ENCODE peak calls at places on chromosomes 16 and 17, in seven cellular contexts. One of them, this sample, is unnamed.

GRCh38 chr17:7260601-7261376 is 1.5 kb downstream of the CLDN7 start:
- DNase-seq in IMR-90: no peak
- DNase-seq in neural progenitor cell: peak; percentile 73
- DNase-seq in CD8-positive, alpha-beta memory T cell: peak; percentile 33
- DNase-seq in sigmoid colon: no peak
- DNase-seq in upper lobe of right lung: peak; percentile 93
- DNase-seq in CD4-positive, alpha-beta T cell: no peak
- DNase-seq in this sample: no peak

GRCh38 chr17:82703036-82703745 is 4.7 kb upstream of the RAB40B start:
- DNase-seq in IMR-90: no peak
- DNase-seq in neural progenitor cell: no peak
- DNase-seq in CD8-positive, alpha-beta memory T cell: no peak
- DNase-seq in sigmoid colon: no peak
- DNase-seq in upper lobe of right lung: no peak
- DNase-seq in CD4-positive, alpha-beta T cell: no peak
- DNase-seq in this sample: no peak

GRCh38 chr17:2844386-2844785 is 48.1 kb downstream of the RAP1GAP2 start:
- DNase-seq in IMR-90: peak; percentile 29
- DNase-seq in neural progenitor cell: peak; percentile 53
- DNase-seq in CD8-positive, alpha-beta memory T cell: no peak
- DNase-seq in sigmoid colon: no peak
- DNase-seq in upper lobe of right lung: no peak
- DNase-seq in CD4-positive, alpha-beta T cell: no peak
- DNase-seq in this sample: no peak

GRCh38 chr17:29079887-29080286 is 36.9 kb downstream of the PIPOX start:
- DNase-seq in IMR-90: no peak
- DNase-seq in neural progenitor cell: no peak
- DNase-seq in CD8-positive, alpha-beta memory T cell: no peak
- DNase-seq in sigmoid colon: no peak
- DNase-seq in upper lobe of right lung: no peak
- DNase-seq in CD4-positive, alpha-beta T cell: no peak
- DNase-seq in this sample: no peak

GRCh38 chr16:71709231-71709781 is 15.2 kb downstream of the PHLPP2 start:
- DNase-seq in IMR-90: peak; percentile 32
- DNase-seq in neural progenitor cell: no peak
- DNase-seq in CD8-positive, alpha-beta memory T cell: no peak
- DNase-seq in sigmoid colon: no peak
- DNase-seq in upper lobe of right lung: no peak
- DNase-seq in CD4-positive, alpha-beta T cell: no peak
- DNase-seq in this sample: no peak

GRCh38 chr17:44536090-44536960 is 21.0 kb upstream of the FZD2 start:
- DNase-seq in IMR-90: no peak
- DNase-seq in neural progenitor cell: no peak
- DNase-seq in CD8-positive, alpha-beta memory T cell: no peak
- DNase-seq in sigmoid colon: no peak
- DNase-seq in upper lobe of right lung: no peak
- DNase-seq in CD4-positive, alpha-beta T cell: no peak
- DNase-seq in this sample: no peak

GRCh38 chr16:49505556-49505955 is 132.0 kb downstream of the C16orf78 start:
- DNase-seq in IMR-90: no peak
- DNase-seq in neural progenitor cell: no peak
- DNase-seq in CD8-positive, alpha-beta memory T cell: no peak
- DNase-seq in sigmoid colon: no peak
- DNase-seq in upper lobe of right lung: no peak
- DNase-seq in CD4-positive, alpha-beta T cell: no peak
- DNase-seq in this sample: no peak

GRCh38 chr16:57653936-57654335 is 14.2 kb upstream of the ADGRG3 start:
- DNase-seq in IMR-90: no peak
- DNase-seq in neural progenitor cell: no peak
- DNase-seq in CD8-positive, alpha-beta memory T cell: no peak
- DNase-seq in sigmoid colon: no peak
- DNase-seq in upper lobe of right lung: no peak
- DNase-seq in CD4-positive, alpha-beta T cell: no peak
- DNase-seq in this sample: no peak

GRCh38 chr16:85046957-85047866 is 19.6 kb downstream of the KIAA0513 start:
- DNase-seq in IMR-90: no peak
- DNase-seq in neural progenitor cell: no peak
- DNase-seq in CD8-positive, alpha-beta memory T cell: no peak
- DNase-seq in sigmoid colon: no peak
- DNase-seq in upper lobe of right lung: peak; percentile 68
- DNase-seq in CD4-positive, alpha-beta T cell: no peak
- DNase-seq in this sample: no peak

GRCh38 chr16:16004314-16004749 is 54.9 kb downstream of the ABCC1 start:
- DNase-seq in IMR-90: peak; percentile 95
- DNase-seq in neural progenitor cell: no peak
- DNase-seq in CD8-positive, alpha-beta memory T cell: no peak
- DNase-seq in sigmoid colon: no peak
- DNase-seq in upper lobe of right lung: no peak
- DNase-seq in CD4-positive, alpha-beta T cell: no peak
- DNase-seq in this sample: no peak

GRCh38 chr17:78844301-78845005 is 3.8 kb upstream of the USP36 start:
- DNase-seq in IMR-90: peak; percentile 71
- DNase-seq in neural progenitor cell: no peak
- DNase-seq in CD8-positive, alpha-beta memory T cell: no peak
- DNase-seq in sigmoid colon: no peak
- DNase-seq in upper lobe of right lung: no peak
- DNase-seq in CD4-positive, alpha-beta T cell: no peak
- DNase-seq in this sample: no peak

GRCh38 chr17:18093616-18094408 is 6.1 kb downstream of the DRG2 start:
- DNase-seq in IMR-90: peak; percentile 83
- DNase-seq in neural progenitor cell: peak; percentile 48
- DNase-seq in CD8-positive, alpha-beta memory T cell: no peak
- DNase-seq in sigmoid colon: no peak
- DNase-seq in upper lobe of right lung: no peak
- DNase-seq in CD4-positive, alpha-beta T cell: no peak
- DNase-seq in this sample: no peak

GRCh38 chr17:41666708-41667279 is 21.9 kb upstream of the EIF1 start:
- DNase-seq in IMR-90: peak; percentile 61
- DNase-seq in neural progenitor cell: peak; percentile 85
- DNase-seq in CD8-positive, alpha-beta memory T cell: peak; percentile 81
- DNase-seq in sigmoid colon: peak; percentile 92
- DNase-seq in upper lobe of right lung: peak; percentile 91
- DNase-seq in CD4-positive, alpha-beta T cell: peak; percentile 76
- DNase-seq in this sample: peak; percentile 77

GRCh38 chr16:68281368-68282063 is 17.2 kb downstream of the SLC7A6 start:
- DNase-seq in IMR-90: no peak
- DNase-seq in neural progenitor cell: no peak
- DNase-seq in CD8-positive, alpha-beta memory T cell: no peak
- DNase-seq in sigmoid colon: no peak
- DNase-seq in upper lobe of right lung: no peak
- DNase-seq in CD4-positive, alpha-beta T cell: peak; percentile 28
- DNase-seq in this sample: no peak

GRCh38 chr16:22300427-22301071 is 3.3 kb downstream of the POLR3E start:
- DNase-seq in IMR-90: peak; percentile 62
- DNase-seq in neural progenitor cell: peak; percentile 69
- DNase-seq in CD8-positive, alpha-beta memory T cell: no peak
- DNase-seq in sigmoid colon: peak; percentile 76
- DNase-seq in upper lobe of right lung: no peak
- DNase-seq in CD4-positive, alpha-beta T cell: no peak
- DNase-seq in this sample: no peak

GRCh38 chr16:52552643-52553042 is 5.7 kb upstream of the TOX3 start:
- DNase-seq in IMR-90: no peak
- DNase-seq in neural progenitor cell: no peak
- DNase-seq in CD8-positive, alpha-beta memory T cell: no peak
- DNase-seq in sigmoid colon: no peak
- DNase-seq in upper lobe of right lung: no peak
- DNase-seq in CD4-positive, alpha-beta T cell: no peak
- DNase-seq in this sample: no peak

GRCh38 chr16:47504599-47504998 is 43.5 kb downstream of the PHKB start:
- DNase-seq in IMR-90: peak; percentile 23
- DNase-seq in neural progenitor cell: no peak
- DNase-seq in CD8-positive, alpha-beta memory T cell: no peak
- DNase-seq in sigmoid colon: no peak
- DNase-seq in upper lobe of right lung: no peak
- DNase-seq in CD4-positive, alpha-beta T cell: no peak
- DNase-seq in this sample: no peak

GRCh38 chr16:87965973-87966667 is 14.9 kb downstream of the BANP start:
- DNase-seq in IMR-90: peak; percentile 49
- DNase-seq in neural progenitor cell: no peak
- DNase-seq in CD8-positive, alpha-beta memory T cell: no peak
- DNase-seq in sigmoid colon: no peak
- DNase-seq in upper lobe of right lung: no peak
- DNase-seq in CD4-positive, alpha-beta T cell: no peak
- DNase-seq in this sample: no peak

DNA sequence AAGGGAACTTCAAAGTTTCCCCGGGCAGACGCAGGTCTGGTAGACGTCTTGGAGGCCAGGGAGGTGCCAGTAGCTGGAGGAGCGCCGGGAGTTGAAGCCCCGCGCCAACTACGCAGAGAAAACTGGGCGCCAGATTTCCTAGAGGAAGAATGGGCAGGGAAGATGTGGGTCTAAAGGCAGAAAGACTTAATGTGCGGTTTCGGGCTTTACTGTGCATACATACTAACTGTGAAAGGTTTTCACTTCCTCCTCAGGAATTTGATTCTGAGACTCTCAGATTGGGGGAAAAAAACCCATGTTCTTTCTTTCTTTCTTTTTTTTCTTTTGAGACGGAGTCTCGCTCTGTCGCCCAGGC is 331 bp upstream of the ZNF287 start:
- DNase-seq in IMR-90: no peak
- DNase-seq in neural progenitor cell: no peak
- DNase-seq in CD8-positive, alpha-beta memory T cell: no peak
- DNase-seq in sigmoid colon: no peak
- DNase-seq in upper lobe of right lung: no peak
- DNase-seq in CD4-positive, alpha-beta T cell: no peak
- DNase-seq in this sample: no peak
- H3K9me3 ChIP-seq in IMR-90: no peaks in the 10 kb centered on the region
- H3K9me3 ChIP-seq in neural progenitor cell: no peaks in the 10 kb centered on the region
- H3K9me3 ChIP-seq in CD8-positive, alpha-beta memory T cell: no peaks in the 10 kb centered on the region
- H3K9me3 ChIP-seq in sigmoid colon: no peaks in the 10 kb centered on the region
- H3K9me3 ChIP-seq in upper lobe of right lung: no peaks in the 10 kb centered on the region
- H3K9me3 ChIP-seq in CD4-positive, alpha-beta T cell: no peaks in the 10 kb centered on the region
- H3K9me3 ChIP-seq in this sample: no peaks in the 10 kb centered on the region

GRCh38 chr16:35687071-35687470 is 2227.7 kb downstream of the TP53TG3F start:
- DNase-seq in IMR-90: no peak
- DNase-seq in neural progenitor cell: no peak
- DNase-seq in CD8-positive, alpha-beta memory T cell: no peak
- DNase-seq in sigmoid colon: no peak
- DNase-seq in upper lobe of right lung: no peak
- DNase-seq in CD4-positive, alpha-beta T cell: no peak
- DNase-seq in this sample: no peak

GRCh38 chr16:35686595-35686994 is 2227.2 kb downstream of the TP53TG3F start:
- DNase-seq in IMR-90: no peak
- DNase-seq in neural progenitor cell: no peak
- DNase-seq in CD8-positive, alpha-beta memory T cell: no peak
- DNase-seq in sigmoid colon: no peak
- DNase-seq in upper lobe of right lung: no peak
- DNase-seq in CD4-positive, alpha-beta T cell: no peak
- DNase-seq in this sample: no peak

GRCh38 chr16:35689764-35690163 is 2230.4 kb downstream of the TP53TG3F start:
- DNase-seq in IMR-90: no peak
- DNase-seq in neural progenitor cell: no peak
- DNase-seq in CD8-positive, alpha-beta memory T cell: no peak
- DNase-seq in sigmoid colon: no peak
- DNase-seq in upper lobe of right lung: no peak
- DNase-seq in CD4-positive, alpha-beta T cell: no peak
- DNase-seq in this sample: no peak

GRCh38 chr16:35687781-35688180 is 2228.4 kb downstream of the TP53TG3F start:
- DNase-seq in IMR-90: no peak
- DNase-seq in neural progenitor cell: no peak
- DNase-seq in CD8-positive, alpha-beta memory T cell: no peak
- DNase-seq in sigmoid colon: no peak
- DNase-seq in upper lobe of right lung: no peak
- DNase-seq in CD4-positive, alpha-beta T cell: no peak
- DNase-seq in this sample: no peak

DNA sequence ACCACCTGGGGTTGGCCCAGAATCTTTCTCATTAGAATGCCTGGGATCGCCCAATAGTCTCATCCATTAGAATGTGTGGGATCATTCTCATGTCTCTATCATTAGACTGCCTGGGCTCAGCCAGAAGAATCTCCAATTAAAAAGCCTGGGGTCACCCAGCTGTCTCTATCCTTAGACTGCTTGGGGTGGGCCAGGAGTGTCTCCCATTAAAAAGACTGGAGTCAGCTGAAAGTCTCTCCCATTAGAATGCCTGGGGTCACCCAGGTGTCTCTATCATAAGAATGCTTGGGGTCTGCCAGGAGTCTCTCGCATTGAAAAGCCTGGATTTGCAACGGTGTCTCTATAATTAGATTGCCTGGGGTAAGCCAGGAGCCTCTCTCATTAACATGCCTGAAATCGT is 2225.7 kb downstream of the TP53TG3F start:
- DNase-seq in IMR-90: no peak
- DNase-seq in neural progenitor cell: no peak
- DNase-seq in CD8-positive, alpha-beta memory T cell: no peak
- DNase-seq in sigmoid colon: no peak
- DNase-seq in upper lobe of right lung: no peak
- DNase-seq in CD4-positive, alpha-beta T cell: no peak
- DNase-seq in this sample: no peak
- H3K9me3 ChIP-seq in IMR-90: peaks cover 12% of the 10 kb centered on the region
- H3K9me3 ChIP-seq in neural progenitor cell: peaks cover 25% of the 10 kb centered on the region
- H3K9me3 ChIP-seq in CD8-positive, alpha-beta memory T cell: peaks cover 6% of the 10 kb centered on the region
- H3K9me3 ChIP-seq in sigmoid colon: no peaks in the 10 kb centered on the region
- H3K9me3 ChIP-seq in upper lobe of right lung: peaks cover 5% of the 10 kb centered on the region
- H3K9me3 ChIP-seq in CD4-positive, alpha-beta T cell: peaks cover 42% of the 10 kb centered on the region
- H3K9me3 ChIP-seq in this sample: peaks cover 5% of the 10 kb centered on the region

DNA sequence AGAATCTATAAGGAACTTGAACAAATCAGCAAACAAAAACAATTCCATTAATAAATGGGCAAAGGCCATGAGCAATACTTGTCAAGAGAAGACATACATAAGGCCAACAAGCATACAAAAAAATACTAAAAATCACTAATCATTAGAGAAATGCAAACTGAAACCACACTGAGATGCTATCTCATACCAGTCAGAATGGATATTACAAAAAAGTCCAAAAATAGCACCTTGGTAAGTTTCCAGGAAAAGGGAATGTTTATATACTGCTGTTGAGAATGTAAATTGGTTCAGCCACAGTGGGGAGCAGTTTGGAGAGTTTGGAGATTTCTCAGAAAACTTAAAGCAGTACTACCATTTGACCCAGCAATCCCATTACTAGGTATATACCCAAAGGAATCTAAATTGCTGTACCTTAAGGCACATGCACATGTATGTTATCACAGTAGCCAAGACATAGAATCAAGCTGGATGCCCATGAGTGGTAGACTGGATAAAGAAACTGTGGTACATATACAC is 467.7 kb downstream of the CDH11 start:
- DNase-seq in IMR-90: peak; percentile 64
- DNase-seq in neural progenitor cell: no peak
- DNase-seq in CD8-positive, alpha-beta memory T cell: no peak
- DNase-seq in sigmoid colon: no peak
- DNase-seq in upper lobe of right lung: no peak
- DNase-seq in CD4-positive, alpha-beta T cell: no peak
- DNase-seq in this sample: no peak
- H3K9me3 ChIP-seq in IMR-90: no peaks in the 10 kb centered on the region
- H3K9me3 ChIP-seq in neural progenitor cell: no peaks in the 10 kb centered on the region
- H3K9me3 ChIP-seq in CD8-positive, alpha-beta memory T cell: no peaks in the 10 kb centered on the region
- H3K9me3 ChIP-seq in sigmoid colon: no peaks in the 10 kb centered on the region
- H3K9me3 ChIP-seq in upper lobe of right lung: no peaks in the 10 kb centered on the region
- H3K9me3 ChIP-seq in CD4-positive, alpha-beta T cell: peaks cover 4% of the 10 kb centered on the region
- H3K9me3 ChIP-seq in this sample: no peaks in the 10 kb centered on the region

DNA sequence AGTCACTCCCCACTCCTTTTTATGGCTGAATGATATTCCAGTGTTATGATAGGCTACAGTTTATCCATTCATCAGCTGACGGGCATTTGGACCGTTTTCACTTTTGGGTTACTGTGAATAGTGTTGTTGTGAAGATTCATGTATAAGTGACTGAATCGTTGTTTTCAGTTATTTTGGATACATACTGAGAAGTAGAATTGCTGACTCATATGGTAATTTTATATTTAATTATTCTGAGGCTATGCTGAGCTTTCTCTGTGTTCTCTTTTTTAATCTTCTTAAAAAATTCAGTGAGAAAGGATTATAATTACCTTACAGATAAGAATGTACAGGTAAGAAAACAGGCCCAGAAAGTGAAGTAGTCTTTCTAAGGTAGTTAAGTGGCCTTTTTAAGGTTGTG is 117.9 kb upstream of the MPHOSPH6 start:
- DNase-seq in IMR-90: no peak
- DNase-seq in neural progenitor cell: no peak
- DNase-seq in CD8-positive, alpha-beta memory T cell: no peak
- DNase-seq in sigmoid colon: no peak
- DNase-seq in upper lobe of right lung: no peak
- DNase-seq in CD4-positive, alpha-beta T cell: no peak
- DNase-seq in this sample: no peak
- H3K9me3 ChIP-seq in IMR-90: no peaks in the 10 kb centered on the region
- H3K9me3 ChIP-seq in neural progenitor cell: no peaks in the 10 kb centered on the region
- H3K9me3 ChIP-seq in CD8-positive, alpha-beta memory T cell: no peaks in the 10 kb centered on the region
- H3K9me3 ChIP-seq in sigmoid colon: no peaks in the 10 kb centered on the region
- H3K9me3 ChIP-seq in upper lobe of right lung: no peaks in the 10 kb centered on the region
- H3K9me3 ChIP-seq in CD4-positive, alpha-beta T cell: no peaks in the 10 kb centered on the region
- H3K9me3 ChIP-seq in this sample: no peaks in the 10 kb centered on the region